ENCODE peak calls at places on chromosome 2, in seven cellular contexts. X is H1, W is testis, H is tibial nerve, A is A549, R is breast epithelium, J is IMR-90. D is an unnamed sample. For H3K4me1, the result is how much of the 10 kb centered on the place peaks cover.

GRCh38 chr2:14189929-14190328 is 442.6 kb upstream of the LRATD1 start:
- DNase-seq in R (no peak), J (peak), W (no peak), A (no peak), X (no peak), H (no peak), D (peak)

GRCh38 chr2:147632193-147632592 is 212.6 kb upstream of the ACVR2A start:
- DNase-seq in R (no peak), W (no peak), J (no peak), X (no peak), A (no peak), H (no peak), D (no peak)

GRCh38 chr2:25620077-25620476 is 53.3 kb downstream of the DTNB start:
- DNase-seq in J (no peak), R (no peak), X (no peak), A (no peak), H (no peak), W (no peak), D (no peak)

GRCh38 chr2:222561817-222562424 is 94.0 kb downstream of the FARSB start:
- DNase-seq in H (no peak), X (peak), R (no peak), A (peak), W (peak), J (peak), D (peak)

GRCh38 chr2:53509827-53510785 is 257.5 kb upstream of the CHAC2 start:
- DNase-seq in J (no peak), R (no peak), W (no peak), X (no peak), H (no peak), A (no peak), D (no peak)

GRCh38 chr2:55869637-55870325 is 53.8 kb downstream of the EFEMP1 start:
- DNase-seq in A (no peak), W (no peak), H (no peak), J (peak), X (no peak), R (no peak), D (no peak)

GRCh38 chr2:138267902-138268254 is 233.7 kb upstream of the SPOPL start:
- DNase-seq in R (no peak), X (no peak), H (no peak), J (no peak), W (no peak), A (no peak), D (no peak)

GRCh38 chr2:234548720-234549420 is 52.0 kb upstream of the ARL4C start:
- DNase-seq in X (no peak), W (no peak), H (no peak), A (peak), J (peak), R (no peak), D (peak)

GRCh38 chr2:25558262-25558661 is 115.1 kb downstream of the DTNB start:
- DNase-seq in R (no peak), W (no peak), H (no peak), A (no peak), J (peak), X (no peak), D (no peak)

GRCh38 chr2:68316091-68316490 is 3.7 kb downstream of the CNRIP1 start:
- DNase-seq in A (no peak), W (no peak), R (no peak), J (no peak), H (no peak), X (no peak), D (no peak)

GRCh38 chr2:152558174-152559091 is 158.8 kb downstream of the PRPF40A start:
- DNase-seq in R (no peak), W (no peak), X (no peak), H (no peak), J (peak), A (no peak), D (no peak)

GRCh38 chr2:241768850-241769249 is 7.8 kb upstream of the GAL3ST2 start:
- DNase-seq in A (no peak), H (no peak), W (no peak), J (no peak), X (no peak), R (peak), D (no peak)

GRCh38 chr2:85695691-85696668 is 1.8 kb downstream of the GNLY start:
- DNase-seq in H (no peak), A (no peak), W (no peak), R (no peak), X (no peak), J (no peak), D (no peak)

GRCh38 chr2:199148076-199148845 is 309.5 kb downstream of the SATB2 start:
- DNase-seq in W (no peak), J (no peak), A (no peak), R (no peak), X (no peak), H (no peak), D (no peak)

GRCh38 chr2:23567382-23567781 is 182.4 kb downstream of the KLHL29 start:
- DNase-seq in A (no peak), H (no peak), W (no peak), X (no peak), R (no peak), J (no peak), D (no peak)

GRCh38 chr2:35410431-35411061 is 945.0 kb upstream of the CRIM1 start:
- DNase-seq in H (no peak), J (peak), A (peak), R (no peak), W (peak), X (peak), D (no peak)

GRCh38 chr2:177669625-177670330 is 277.2 kb downstream of the AGPS start:
- DNase-seq in R (no peak), W (no peak), X (no peak), J (no peak), A (no peak), H (no peak), D (no peak)

GRCh38 chr2:208250401-208250800 is 4.5 kb downstream of the IDH1 start:
- DNase-seq in X (no peak), W (no peak), A (no peak), R (no peak), J (peak), H (no peak), D (no peak)

GRCh38 chr2:187615364-187615763 is 61.1 kb upstream of the TFPI start:
- DNase-seq in H (no peak), A (no peak), R (no peak), W (no peak), J (no peak), X (no peak), D (no peak)

GRCh38 chr2:180555391-180555965 is 424.9 kb upstream of the UBE2E3 start:
- DNase-seq in H (no peak), A (no peak), X (no peak), W (no peak), R (no peak), J (no peak), D (no peak)

GRCh38 chr2:27216416-27217137 is 592 bp upstream of the CAD start:
- DNase-seq in X (no peak), R (no peak), W (no peak), H (no peak), J (no peak), A (no peak), D (no peak)

GRCh38 chr2:64655873-64656272 is 2.2 kb upstream of the SERTAD2 start:
- DNase-seq in J (no peak), H (no peak), R (no peak), W (no peak), A (no peak), X (no peak), D (no peak)

GRCh38 chr2:5938566-5938896 is 246.3 kb downstream of the SOX11 start:
- DNase-seq in H (no peak), A (no peak), X (no peak), W (no peak), J (no peak), R (no peak), D (no peak)

GRCh38 chr2:23772684-23773083 is 154.2 kb downstream of the ATAD2B start:
- DNase-seq in W (no peak), H (no peak), R (no peak), X (no peak), A (no peak), J (no peak), D (no peak)

GRCh38 chr2:121561617-121562268 is 31.1 kb downstream of the RNU4ATAC start:
- DNase-seq in X (no peak), J (peak), H (no peak), A (no peak), W (peak), R (no peak), D (no peak)

GRCh38 chr2:134207589-134208209 is 46.2 kb upstream of the MGAT5 start:
- DNase-seq in W (peak), A (peak), J (peak), R (no peak), H (peak), X (peak), D (peak)

GRCh38 chr2:234682492-234683228 is 185.8 kb upstream of the ARL4C start:
- DNase-seq in A (no peak), J (peak), W (no peak), H (no peak), R (no peak), X (no peak), D (no peak)

GRCh38 chr2:2901384-2902345 is 476.0 kb downstream of the EIPR1 start:
- DNase-seq in A (no peak), J (no peak), W (no peak), R (no peak), H (no peak), X (no peak), D (no peak)

GRCh38 chr2:146143971-146144370 is 1624.1 kb upstream of the ZEB2 start:
- DNase-seq in X (no peak), R (no peak), J (peak), H (no peak), A (no peak), W (no peak), D (no peak)

GRCh38 chr2:235270951-235271350 is 222.9 kb upstream of the AGAP1 start:
- DNase-seq in R (no peak), H (no peak), W (no peak), X (no peak), A (no peak), J (peak), D (no peak)

GRCh38 chr2:63506350-63506749 is 81.9 kb downstream of the WDPCP start:
- DNase-seq in A (no peak), H (no peak), X (no peak), W (no peak), J (no peak), R (no peak), D (no peak)

GRCh38 chr2:3377279-3377611 is 373 bp downstream of the EIPR1 start:
- DNase-seq in X (no peak), R (no peak), W (no peak), A (peak), H (no peak), J (peak), D (no peak)

GRCh38 chr2:128304715-128305554 is 13.7 kb downstream of the HS6ST1 start:
- DNase-seq in W (peak), R (peak), X (no peak), A (peak), J (peak), H (peak), D (peak)

GRCh38 chr2:55779459-55780421 is 86.1 kb upstream of the PNPT1 start:
- DNase-seq in H (no peak), X (no peak), R (peak), J (peak), A (peak), W (no peak), D (no peak)

GRCh38 chr2:196592912-196593881 is 46.3 kb upstream of the CCDC150 start:
- DNase-seq in J (peak), R (no peak), W (peak), X (no peak), A (peak), H (no peak), D (no peak)

GRCh38 chr2:204428675-204429074 is 116.6 kb upstream of the PARD3B start:
- DNase-seq in W (no peak), R (no peak), A (no peak), J (no peak), H (no peak), X (no peak), D (no peak)

GRCh38 chr2:50273003-50273402 is 758.9 kb downstream of the NRXN1 start:
- DNase-seq in R (no peak), X (no peak), J (no peak), H (no peak), A (no peak), W (no peak), D (no peak)

DNA sequence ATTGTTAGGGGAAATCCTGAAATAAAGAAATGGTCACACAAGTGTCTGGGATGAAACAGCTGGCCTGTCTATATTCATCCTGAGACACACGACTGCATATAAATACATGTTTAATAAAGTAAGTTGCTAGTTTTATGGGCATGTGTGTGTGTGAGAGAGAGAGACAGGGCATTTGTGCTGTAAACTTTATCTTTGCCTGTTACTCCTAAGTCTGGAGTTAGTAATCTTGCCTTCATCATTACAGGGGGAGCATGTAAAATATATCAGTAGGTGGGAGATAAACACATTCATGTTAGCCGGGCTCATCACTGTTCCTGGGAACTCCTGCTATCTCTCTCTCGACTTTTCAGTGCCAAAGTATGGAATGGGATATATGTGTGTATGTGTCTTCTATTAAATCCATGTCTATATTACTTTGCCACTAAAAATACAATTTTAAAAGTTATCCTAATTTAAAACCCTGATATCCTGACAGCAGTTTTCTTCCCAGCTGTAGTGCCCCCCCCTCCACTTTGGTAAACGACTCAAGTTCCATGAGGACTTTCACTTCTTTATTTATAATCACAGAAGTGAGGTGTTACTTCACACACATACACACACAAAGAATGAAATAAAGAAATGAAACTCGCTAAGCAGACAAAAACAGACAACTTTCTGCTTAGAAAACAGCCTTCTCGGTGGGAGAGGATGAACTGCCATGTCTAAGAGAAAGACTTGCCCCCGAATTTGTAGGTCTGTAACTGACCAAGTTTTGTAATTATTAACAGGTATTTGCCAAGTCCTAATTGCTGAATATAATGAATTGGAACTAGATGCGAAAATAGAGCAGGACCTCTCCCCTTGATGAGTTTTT is 949 bp downstream of the ZEB2 start:
- DNase-seq in X (no peak), A (no peak), J (no peak), W (no peak), H (no peak), R (no peak), D (no peak)
- TF ChIP-seq POLR2A in X (no peak), A (no peak), J (no peak), W (no peak), H (peak), R (no peak), D (no peak)

DNA sequence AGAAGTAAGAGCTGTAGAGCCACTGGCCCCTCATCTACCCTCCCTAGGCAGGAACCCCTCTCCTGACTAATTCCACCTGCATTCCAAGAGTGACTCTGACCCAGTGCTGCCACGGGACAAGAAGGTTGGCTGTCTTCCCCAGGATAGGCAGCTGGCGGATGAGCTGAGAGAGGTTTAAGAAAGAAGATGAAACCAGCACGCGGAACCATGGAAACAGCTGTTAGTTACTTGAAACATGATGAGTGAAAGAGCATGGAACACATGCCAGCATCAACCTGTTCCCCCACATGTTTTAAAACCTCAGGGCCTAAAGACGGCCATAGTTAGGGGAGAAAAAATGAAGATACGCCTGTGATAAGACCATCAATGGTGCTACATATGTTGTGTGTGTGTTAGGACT is 74.1 kb downstream of the RND3 start:
- DNase-seq in X (no peak), A (no peak), H (no peak), R (no peak), W (no peak), J (no peak), D (no peak)
- H3K4me1 ChIP-seq in X (under half), A (under half), H (under half), R (under half), W (under half), J (under half), D (under half)

DNA sequence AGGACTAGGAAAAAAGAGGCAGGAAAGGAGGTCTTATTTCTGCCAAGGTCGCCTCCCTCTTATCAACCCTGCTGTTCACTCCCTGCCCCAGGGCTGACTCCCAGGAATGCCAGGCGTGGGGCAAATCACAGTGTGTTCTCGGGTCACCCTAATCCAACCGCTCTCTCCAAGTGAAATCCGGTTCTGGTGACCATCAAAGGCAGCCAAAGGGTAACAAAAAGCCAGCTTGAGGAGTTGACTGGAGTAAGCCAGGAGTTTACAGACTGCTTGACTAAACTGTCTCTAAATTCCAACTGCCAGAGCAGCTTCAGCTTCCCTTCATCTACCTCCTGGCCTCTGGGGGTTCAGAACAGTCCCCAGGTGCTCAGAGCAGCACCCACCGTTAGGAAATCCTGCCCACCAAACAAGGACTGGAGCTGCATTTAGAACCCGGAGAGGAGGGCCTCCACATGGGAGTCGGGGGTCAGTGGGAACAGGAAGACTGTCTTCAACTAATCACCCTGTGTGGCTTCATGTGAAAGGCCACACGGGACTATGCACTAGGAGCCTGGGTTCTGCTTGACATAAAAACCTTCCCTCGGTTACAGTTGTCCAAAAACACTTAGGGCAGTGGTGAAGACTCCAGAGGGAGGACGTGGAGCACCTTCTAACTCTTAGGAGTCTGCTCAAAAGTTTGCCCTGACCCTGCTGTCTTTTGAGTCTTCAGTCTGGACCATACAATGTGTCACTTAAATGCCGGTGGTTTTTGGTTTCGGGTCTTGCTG is 24.2 kb upstream of the MCFD2 start:
- DNase-seq in J (no peak), W (peak), A (no peak), H (no peak), X (no peak), R (no peak), D (no peak)
- H3K4me3 ChIP-seq in J (no peak), W (peak), A (peak), H (peak), X (no peak), R (peak), D (peak)

GRCh38 chr2:38682008-38682575 is 16.2 kb downstream of the GALM start:
- DNase-seq in R (no peak), H (no peak), W (no peak), A (no peak), X (no peak), J (no peak), D (no peak)
- TF ChIP-seq POLR2A in R (no peak), H (no peak), W (no peak), A (no peak), X (no peak), J (no peak), D (no peak)

D was measured in uterus.